ENCODE peak calls at places on chromosomes 1 and 21, in five cellular contexts. One of them, this sample, is unnamed.

GRCh38 chr21:26850116-26850643 is 5.0 kb upstream of the ADAMTS1 start:
- DNase-seq in Caco-2: peak
- DNase-seq in AG04449: no peak
- DNase-seq in fibroblast of mammary gland: peak
- DNase-seq in left lung: no peak
- DNase-seq in this sample: peak

GRCh38 chr1:213286235-213286634 is 235.2 kb downstream of the RPS6KC1 start:
- DNase-seq in left lung: no peak
- DNase-seq in fibroblast of mammary gland: peak
- DNase-seq in Caco-2: no peak
- DNase-seq in AG04449: no peak
- DNase-seq in this sample: no peak

GRCh38 chr1:87840772-87841171 is 512.1 kb downstream of the LMO4 start:
- DNase-seq in fibroblast of mammary gland: no peak
- DNase-seq in AG04449: no peak
- DNase-seq in Caco-2: no peak
- DNase-seq in left lung: no peak
- DNase-seq in this sample: no peak

GRCh38 chr1:8643542-8644536 is 173.6 kb downstream of the RERE start:
- DNase-seq in Caco-2: peak
- DNase-seq in AG04449: no peak
- DNase-seq in fibroblast of mammary gland: no peak
- DNase-seq in left lung: no peak
- DNase-seq in this sample: no peak

GRCh38 chr1:54944610-54945392 is 35.6 kb upstream of the TMEM61 start:
- DNase-seq in left lung: peak
- DNase-seq in Caco-2: peak
- DNase-seq in AG04449: peak
- DNase-seq in fibroblast of mammary gland: peak
- DNase-seq in this sample: peak

GRCh38 chr1:247079141-247079874 is 697 bp upstream of the ZNF670 start:
- DNase-seq in Caco-2: no peak
- DNase-seq in AG04449: no peak
- DNase-seq in fibroblast of mammary gland: peak
- DNase-seq in left lung: no peak
- DNase-seq in this sample: no peak

GRCh38 chr1:45187735-45188134 is 18.7 kb downstream of the ZSWIM5 start:
- DNase-seq in left lung: no peak
- DNase-seq in fibroblast of mammary gland: peak
- DNase-seq in Caco-2: no peak
- DNase-seq in AG04449: no peak
- DNase-seq in this sample: peak

GRCh38 chr1:90149101-90149500 is 154.2 kb downstream of the ZNF326 start:
- DNase-seq in Caco-2: no peak
- DNase-seq in left lung: no peak
- DNase-seq in fibroblast of mammary gland: no peak
- DNase-seq in AG04449: no peak
- DNase-seq in this sample: no peak

GRCh38 chr1:25786887-25787286 is 13.1 kb upstream of the SELENON start:
- DNase-seq in AG04449: no peak
- DNase-seq in fibroblast of mammary gland: peak
- DNase-seq in Caco-2: no peak
- DNase-seq in left lung: no peak
- DNase-seq in this sample: no peak

GRCh38 chr1:113219377-113219776 is 146.4 kb downstream of the LRIG2 start:
- DNase-seq in Caco-2: no peak
- DNase-seq in AG04449: no peak
- DNase-seq in left lung: no peak
- DNase-seq in fibroblast of mammary gland: no peak
- DNase-seq in this sample: no peak

GRCh38 chr1:196155586-196155985 is 452.7 kb downstream of the KCNT2 start:
- DNase-seq in left lung: no peak
- DNase-seq in fibroblast of mammary gland: no peak
- DNase-seq in AG04449: no peak
- DNase-seq in Caco-2: no peak
- DNase-seq in this sample: no peak

GRCh38 chr1:58779837-58780585 is 3.8 kb downstream of the JUN start:
- DNase-seq in AG04449: no peak
- DNase-seq in left lung: peak
- DNase-seq in fibroblast of mammary gland: peak
- DNase-seq in Caco-2: peak
- DNase-seq in this sample: peak

GRCh38 chr1:26300586-26301275 is 5.7 kb downstream of the UBXN11 start:
- DNase-seq in AG04449: no peak
- DNase-seq in fibroblast of mammary gland: no peak
- DNase-seq in left lung: no peak
- DNase-seq in Caco-2: no peak
- DNase-seq in this sample: no peak

GRCh38 chr1:190737191-190737590 is 259.5 kb upstream of the BRINP3 start:
- DNase-seq in Caco-2: no peak
- DNase-seq in left lung: no peak
- DNase-seq in fibroblast of mammary gland: no peak
- DNase-seq in AG04449: no peak
- DNase-seq in this sample: no peak

GRCh38 chr1:162056568-162056967 is 12.9 kb upstream of the NOS1AP start:
- DNase-seq in AG04449: no peak
- DNase-seq in Caco-2: no peak
- DNase-seq in left lung: no peak
- DNase-seq in fibroblast of mammary gland: no peak
- DNase-seq in this sample: no peak

GRCh38 chr1:212686069-212686468 is 13.6 kb downstream of the BATF3 start:
- DNase-seq in Caco-2: no peak
- DNase-seq in AG04449: no peak
- DNase-seq in left lung: no peak
- DNase-seq in fibroblast of mammary gland: no peak
- DNase-seq in this sample: no peak

GRCh38 chr1:205843031-205843859 is 6.7 kb downstream of the PM20D1 start:
- DNase-seq in fibroblast of mammary gland: no peak
- DNase-seq in AG04449: no peak
- DNase-seq in left lung: no peak
- DNase-seq in Caco-2: no peak
- DNase-seq in this sample: no peak

GRCh38 chr1:54979327-54979891 is 1.0 kb upstream of the TMEM61 start:
- DNase-seq in AG04449: no peak
- DNase-seq in Caco-2: no peak
- DNase-seq in left lung: no peak
- DNase-seq in fibroblast of mammary gland: no peak
- DNase-seq in this sample: no peak

GRCh38 chr1:30028939-30029338 is 694.4 kb downstream of the MATN1 start:
- DNase-seq in AG04449: no peak
- DNase-seq in fibroblast of mammary gland: no peak
- DNase-seq in left lung: no peak
- DNase-seq in Caco-2: no peak
- DNase-seq in this sample: no peak

GRCh38 chr1:6468729-6469461 is 2.9 kb upstream of the TNFRSF25 start:
- DNase-seq in fibroblast of mammary gland: no peak
- DNase-seq in Caco-2: no peak
- DNase-seq in left lung: no peak
- DNase-seq in AG04449: no peak
- DNase-seq in this sample: no peak

GRCh38 chr1:6471086-6471841 is 5.3 kb upstream of the TNFRSF25 start:
- DNase-seq in left lung: no peak
- DNase-seq in fibroblast of mammary gland: no peak
- DNase-seq in Caco-2: peak
- DNase-seq in AG04449: no peak
- DNase-seq in this sample: no peak

GRCh38 chr1:6472391-6472790 is 6.4 kb upstream of the TNFRSF25 start:
- DNase-seq in Caco-2: peak
- DNase-seq in fibroblast of mammary gland: no peak
- DNase-seq in AG04449: no peak
- DNase-seq in left lung: no peak
- DNase-seq in this sample: no peak

GRCh38 chr1:6471969-6472368 is 6.0 kb upstream of the TNFRSF25 start:
- DNase-seq in AG04449: no peak
- DNase-seq in Caco-2: peak
- DNase-seq in fibroblast of mammary gland: no peak
- DNase-seq in left lung: peak
- DNase-seq in this sample: no peak

GRCh38 chr1:6470132-6471085 is 4.4 kb upstream of the TNFRSF25 start:
- DNase-seq in fibroblast of mammary gland: no peak
- DNase-seq in AG04449: no peak
- DNase-seq in left lung: no peak
- DNase-seq in Caco-2: no peak
- DNase-seq in this sample: no peak
- H3K4me3 ChIP-seq in fibroblast of mammary gland: no peak
- H3K4me3 ChIP-seq in AG04449: no peak
- H3K4me3 ChIP-seq in left lung: no peak
- H3K4me3 ChIP-seq in Caco-2: peak
- H3K4me3 ChIP-seq in this sample: no peak

GRCh38 chr21:30605968-30606367 is 5.1 kb downstream of the KRTAP22-1 start:
- DNase-seq in Caco-2: no peak
- DNase-seq in left lung: no peak
- DNase-seq in AG04449: no peak
- DNase-seq in fibroblast of mammary gland: no peak
- DNase-seq in this sample: no peak
- TF ChIP-seq CTCF in Caco-2: no peak
- TF ChIP-seq CTCF in left lung: no peak
- TF ChIP-seq CTCF in AG04449: no peak
- TF ChIP-seq CTCF in fibroblast of mammary gland: no peak
- TF ChIP-seq CTCF in this sample: no peak

DNA sequence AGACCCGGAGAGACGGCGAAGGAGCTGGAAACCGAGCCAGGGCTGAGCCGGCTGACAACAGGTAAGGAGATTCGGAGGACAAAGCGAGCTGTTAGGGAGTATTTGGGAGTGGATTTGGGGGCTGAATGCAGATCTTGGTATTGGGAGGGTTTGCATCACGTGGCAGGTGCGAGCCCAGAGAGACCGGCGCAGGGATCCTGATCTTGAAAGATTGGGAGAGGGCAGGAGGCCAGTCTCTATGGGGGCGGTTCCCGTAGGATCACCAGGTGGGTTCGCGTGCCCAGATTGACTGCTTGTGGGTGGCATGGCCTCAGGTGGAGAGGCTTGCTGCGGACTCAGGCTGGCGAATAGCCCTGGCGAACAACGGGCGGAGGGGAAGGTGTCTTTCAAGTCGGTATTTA is 204 bp downstream of the CIART start:
- DNase-seq in left lung: peak
- DNase-seq in Caco-2: no peak
- DNase-seq in AG04449: no peak
- DNase-seq in fibroblast of mammary gland: no peak
- DNase-seq in this sample: no peak
- H3K4me3 ChIP-seq in left lung: peak
- H3K4me3 ChIP-seq in Caco-2: peak
- H3K4me3 ChIP-seq in AG04449: peak
- H3K4me3 ChIP-seq in fibroblast of mammary gland: peak
- H3K4me3 ChIP-seq in this sample: peak

DNA sequence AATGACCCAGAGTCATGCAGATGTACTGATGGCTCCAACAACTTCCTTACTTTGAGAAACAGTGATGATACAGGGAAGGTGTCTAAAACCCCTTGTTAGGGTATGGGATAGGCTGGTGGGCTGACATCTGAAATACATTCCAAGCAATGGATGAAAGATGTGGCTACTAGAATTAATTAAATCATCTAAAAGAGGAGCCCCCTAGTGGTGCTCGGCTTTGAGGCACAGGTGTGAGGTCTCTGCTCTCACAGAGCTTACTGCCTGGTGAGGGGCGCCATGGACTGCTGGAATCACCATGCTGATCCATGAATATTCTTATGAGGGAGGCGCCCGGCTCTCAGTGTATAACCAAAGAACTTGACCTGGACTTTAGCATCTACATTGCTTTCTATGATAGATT is 48.5 kb downstream of the GNG4 start:
- DNase-seq in Caco-2: no peak
- DNase-seq in fibroblast of mammary gland: no peak
- DNase-seq in AG04449: no peak
- DNase-seq in left lung: no peak
- DNase-seq in this sample: peak
- TF ChIP-seq CTCF in Caco-2: peak
- TF ChIP-seq CTCF in fibroblast of mammary gland: peak
- TF ChIP-seq CTCF in AG04449: peak
- TF ChIP-seq CTCF in left lung: no peak
- TF ChIP-seq CTCF in this sample: peak

GRCh38 chr1:66330711-66331110 is 203.2 kb upstream of the SGIP1 start:
- DNase-seq in fibroblast of mammary gland: no peak
- DNase-seq in Caco-2: no peak
- DNase-seq in AG04449: no peak
- DNase-seq in left lung: no peak
- DNase-seq in this sample: peak
- H3K4me3 ChIP-seq in fibroblast of mammary gland: no peak
- H3K4me3 ChIP-seq in Caco-2: no peak
- H3K4me3 ChIP-seq in AG04449: no peak
- H3K4me3 ChIP-seq in left lung: no peak
- H3K4me3 ChIP-seq in this sample: no peak

GRCh38 chr1:57019240-57019805 is 53.5 kb upstream of the C8B start:
- DNase-seq in fibroblast of mammary gland: no peak
- DNase-seq in left lung: no peak
- DNase-seq in Caco-2: no peak
- DNase-seq in AG04449: no peak
- DNase-seq in this sample: no peak

GRCh38 chr1:57026942-57027341 is 61.1 kb upstream of the C8B start:
- DNase-seq in Caco-2: no peak
- DNase-seq in AG04449: no peak
- DNase-seq in left lung: no peak
- DNase-seq in fibroblast of mammary gland: no peak
- DNase-seq in this sample: no peak

DNA sequence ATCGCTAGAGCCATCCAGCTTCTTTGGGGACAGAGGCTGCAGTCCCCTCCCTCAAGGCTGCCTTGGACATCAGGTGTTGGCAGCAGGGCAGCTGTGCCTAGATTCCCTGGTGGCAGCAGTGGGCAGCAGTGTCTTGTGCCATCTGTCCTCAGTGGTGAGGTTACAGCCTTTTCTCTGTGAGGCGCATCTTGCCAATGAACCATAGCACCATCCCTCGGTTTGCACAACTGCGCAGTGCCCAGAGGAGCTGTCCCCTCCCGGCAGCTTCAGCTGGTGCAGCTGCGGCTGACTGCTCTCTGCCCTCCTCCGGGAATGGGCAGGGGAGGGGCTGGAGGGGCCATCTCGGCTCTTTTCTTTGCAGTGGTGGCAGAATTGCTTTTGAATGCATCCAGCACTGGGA is 59.0 kb upstream of the C8B start:
- DNase-seq in AG04449: no peak
- DNase-seq in fibroblast of mammary gland: no peak
- DNase-seq in left lung: no peak
- DNase-seq in Caco-2: no peak
- DNase-seq in this sample: no peak
- TF ChIP-seq CTCF in AG04449: no peak
- TF ChIP-seq CTCF in fibroblast of mammary gland: no peak
- TF ChIP-seq CTCF in left lung: no peak
- TF ChIP-seq CTCF in Caco-2: no peak
- TF ChIP-seq CTCF in this sample: no peak